ENCODE peak calls at places on chromosomes 7 and 10, in five cellular contexts. U, K, W, X and G are unnamed samples.

GRCh38 chr7:77866791-77867190 is 68.2 kb downstream of the PHTF2 start:
- DNase-seq in W (no peak), U (no peak), K (no peak), X (no peak), G (no peak)

GRCh38 chr10:115092555-115093285 is 445 bp upstream of the ATRNL1 start:
- DNase-seq in K (no peak), W (no peak), U (peak), X (peak), G (peak)

GRCh38 chr7:2030475-2031456 is 202.0 kb downstream of the MAD1L1 start:
- DNase-seq in X (no peak), K (no peak), W (no peak), U (no peak), G (no peak)

GRCh38 chr7:95246935-95247370 is 77.4 kb downstream of the PON1 start:
- DNase-seq in U (peak), K (peak), X (peak), W (peak), G (peak)

GRCh38 chr10:79490400-79491081 is 21.8 kb upstream of the EIF5AL1 start:
- DNase-seq in X (peak), U (peak), K (no peak), W (no peak), G (no peak)

GRCh38 chr10:97197030-97197500 is 11.3 kb upstream of the SLIT1 start:
- DNase-seq in U (no peak), X (no peak), W (no peak), K (no peak), G (no peak)

GRCh38 chr10:91613411-91614253 is 19.2 kb downstream of the PPP1R3C start:
- DNase-seq in K (no peak), U (no peak), W (no peak), X (no peak), G (peak)

GRCh38 chr7:7424151-7424873 is 111.4 kb downstream of the COL28A1 start:
- DNase-seq in U (peak), X (peak), W (peak), K (peak), G (peak)

GRCh38 chr10:30686706-30687105 is 57.2 kb upstream of the LYZL2 start:
- DNase-seq in K (no peak), X (no peak), W (no peak), U (no peak), G (no peak)

GRCh38 chr10:36574212-36574611 is 551.2 kb upstream of the ANKRD30A start:
- DNase-seq in K (no peak), X (no peak), W (no peak), U (no peak), G (no peak)

GRCh38 chr10:10782603-10783002 is 235.1 kb upstream of the CELF2 start:
- DNase-seq in K (no peak), X (no peak), W (no peak), U (no peak), G (no peak)

GRCh38 chr7:103637080-103637479 is 191.1 kb upstream of the SLC26A5 start:
- DNase-seq in U (no peak), X (no peak), K (no peak), W (no peak), G (no peak)

GRCh38 chr10:31618541-31619291 is 299.7 kb downstream of the ZEB1 start:
- DNase-seq in U (no peak), K (no peak), X (peak), W (no peak), G (peak)

GRCh38 chr10:46311501-46311951 is 24.7 kb downstream of the ANTXRL start:
- DNase-seq in K (no peak), X (no peak), W (peak), U (no peak), G (no peak)

GRCh38 chr10:8365935-8366911 is 311.7 kb downstream of the GATA3 start:
- DNase-seq in U (no peak), X (no peak), W (peak), K (no peak), G (no peak)

GRCh38 chr7:135791543-135792120 is 43.0 kb upstream of the FAM180A start:
- DNase-seq in U (no peak), X (no peak), W (no peak), K (no peak), G (no peak)

GRCh38 chr7:125833839-125834238 is 904.2 kb upstream of the POT1 start:
- DNase-seq in U (no peak), K (no peak), W (no peak), X (no peak), G (no peak)

GRCh38 chr7:80611779-80612178 is 26.7 kb upstream of the CD36 start:
- DNase-seq in X (no peak), K (no peak), U (no peak), W (peak), G (peak)

GRCh38 chr7:30780909-30781308 is 9.7 kb downstream of the MINDY4 start:
- DNase-seq in W (no peak), K (no peak), U (no peak), X (no peak), G (no peak)

GRCh38 chr7:151109094-151110048 is 23.1 kb downstream of the AGAP3 start:
- DNase-seq in W (no peak), U (no peak), K (no peak), X (peak), G (no peak)

GRCh38 chr7:103132995-103133688 is 15.8 kb downstream of the NAPEPLD start:
- DNase-seq in K (no peak), U (no peak), W (no peak), X (no peak), G (no peak)

GRCh38 chr7:142770720-142771352 is at the start of gene PRSS2:
- DNase-seq in X (no peak), U (no peak), K (no peak), W (no peak), G (no peak)

GRCh38 chr7:46197833-46198540 is 276.9 kb upstream of the IGFBP3 start:
- DNase-seq in U (no peak), X (no peak), K (no peak), W (no peak), G (no peak)

GRCh38 chr10:82319558-82319957 is 444.6 kb downstream of the NRG3 start:
- DNase-seq in U (no peak), X (no peak), W (no peak), K (no peak), G (no peak)

GRCh38 chr10:72803119-72803505 is 90.4 kb upstream of the OIT3 start:
- DNase-seq in W (no peak), K (no peak), U (no peak), X (no peak), G (no peak)

GRCh38 chr7:2680792-2681490 is 7.1 kb upstream of the AMZ1 start:
- DNase-seq in W (peak), K (no peak), X (peak), U (peak), G (peak)

GRCh38 chr10:62715383-62715782 is 89.1 kb upstream of the ADO start:
- DNase-seq in W (no peak), U (no peak), K (no peak), X (no peak), G (no peak)

GRCh38 chr10:21517983-21518628 is 7.4 kb downstream of the SKIDA1 start:
- DNase-seq in X (no peak), K (no peak), W (no peak), U (peak), G (peak)

GRCh38 chr7:51482976-51483375 is 166.4 kb upstream of the COBL start:
- DNase-seq in W (no peak), U (no peak), K (no peak), X (no peak), G (no peak)

GRCh38 chr7:47322731-47323130 is 259.2 kb downstream of the TNS3 start:
- DNase-seq in K (no peak), U (no peak), W (no peak), X (no peak), G (no peak)

GRCh38 chr10:118968071-118968470 is 61.4 kb upstream of the NANOS1 start:
- DNase-seq in U (no peak), W (no peak), X (no peak), K (no peak), G (no peak)

GRCh38 chr10:113019692-113020424 is 69.8 kb downstream of the TCF7L2 start:
- DNase-seq in K (no peak), W (no peak), U (peak), X (no peak), G (no peak)

GRCh38 chr10:89537361-89537760 is 2.0 kb upstream of the SLC16A12 start:
- DNase-seq in U (no peak), X (no peak), W (no peak), K (no peak), G (no peak)

GRCh38 chr7:75737856-75738603 is 711 bp downstream of the HIP1 start:
- DNase-seq in K (no peak), X (peak), W (no peak), U (peak), G (peak)

GRCh38 chr7:75739796-75740672 is 1.3 kb upstream of the HIP1 start:
- DNase-seq in U (no peak), W (no peak), K (peak), X (peak), G (no peak)

GRCh38 chr7:75740846-75741497 is 2.2 kb upstream of the HIP1 start:
- DNase-seq in U (no peak), X (no peak), K (peak), W (peak), G (peak)

GRCh38 chr7:75738604-75738974 is at the start of gene HIP1:
- DNase-seq in U (no peak), X (no peak), K (no peak), W (no peak), G (peak)

DNA sequence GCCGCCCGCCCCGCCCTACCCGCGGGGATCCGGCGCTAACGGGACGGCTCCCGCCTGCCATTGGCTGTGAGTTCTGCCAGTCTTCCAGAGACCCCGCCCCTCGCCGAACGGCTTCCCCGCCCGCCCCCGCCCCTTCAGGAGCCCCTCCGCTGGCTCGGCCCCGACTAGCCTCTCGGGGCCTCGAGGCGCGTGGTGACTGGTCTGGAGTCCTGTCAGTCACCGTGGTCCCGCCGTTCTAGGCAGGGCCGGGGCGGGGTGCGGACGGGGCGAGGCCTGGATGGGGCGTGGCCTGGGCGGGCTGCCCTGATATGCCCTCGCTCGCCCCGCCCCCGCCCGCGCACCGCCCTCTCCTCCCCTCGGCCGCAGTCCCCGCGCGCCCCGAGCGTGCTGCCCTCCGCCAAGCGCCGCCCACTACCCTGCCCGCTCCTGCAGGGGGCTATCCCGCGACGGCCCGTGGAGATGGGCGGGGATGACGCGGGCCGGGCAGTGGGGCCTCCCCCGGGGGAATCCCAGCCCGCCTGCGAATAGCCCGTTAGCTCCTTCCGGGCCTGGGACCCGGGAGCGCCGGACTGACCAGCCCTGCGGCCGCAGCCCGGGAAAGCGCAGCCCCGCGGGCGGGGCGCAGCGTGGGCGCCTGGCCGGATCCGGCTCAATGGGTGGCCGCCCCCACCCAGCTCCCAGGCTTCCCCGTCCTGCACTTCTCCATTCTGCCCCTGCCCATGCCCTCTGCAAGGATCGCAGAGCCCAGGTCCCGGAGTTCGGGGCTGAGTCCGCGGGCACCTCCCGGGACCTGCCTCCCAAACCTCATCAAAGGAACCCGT is 444 bp upstream of the HIP1 start:
- DNase-seq in X (peak), U (peak), K (peak), W (peak), G (peak)
- H3K4me3 ChIP-seq in X (peak), U (peak), K (peak), W (peak), G (peak)

DNA sequence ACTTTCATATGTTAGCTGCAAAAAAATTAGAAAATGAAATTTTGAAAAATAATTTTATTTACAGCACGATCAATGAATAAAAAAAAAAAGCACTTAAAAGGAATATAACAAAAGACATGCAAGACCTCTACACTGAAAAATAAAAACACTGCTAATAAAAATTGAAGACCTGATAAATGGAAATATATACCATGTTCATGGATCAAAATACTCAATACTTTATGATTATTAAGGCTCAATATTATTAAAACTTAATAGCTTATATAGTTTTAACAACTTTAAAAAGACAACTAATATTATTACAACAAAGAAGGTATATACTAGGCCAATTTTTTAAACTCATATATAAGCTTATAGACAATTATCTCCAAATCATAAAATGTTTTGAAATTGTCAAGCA is 143.0 kb downstream of the GFRA1 start:
- DNase-seq in W (no peak), X (no peak), U (no peak), K (no peak), G (no peak)
- H3K4me3 ChIP-seq in W (no peak), X (no peak), U (no peak), K (no peak), G (no peak)

GRCh38 chr10:124094419-124094785 is 1.0 kb upstream of the CHST15 start:
- DNase-seq in W (no peak), U (no peak), K (no peak), X (no peak), G (peak)
- H3K4me3 ChIP-seq in W (peak), U (no peak), K (no peak), X (peak), G (no peak)

GRCh38 chr10:49187950-49188761 is at the start of gene TMEM273:
- DNase-seq in K (peak), W (peak), X (peak), U (no peak), G (peak)
- H3K4me3 ChIP-seq in K (peak), W (peak), X (no peak), U (no peak), G (no peak)

DNA sequence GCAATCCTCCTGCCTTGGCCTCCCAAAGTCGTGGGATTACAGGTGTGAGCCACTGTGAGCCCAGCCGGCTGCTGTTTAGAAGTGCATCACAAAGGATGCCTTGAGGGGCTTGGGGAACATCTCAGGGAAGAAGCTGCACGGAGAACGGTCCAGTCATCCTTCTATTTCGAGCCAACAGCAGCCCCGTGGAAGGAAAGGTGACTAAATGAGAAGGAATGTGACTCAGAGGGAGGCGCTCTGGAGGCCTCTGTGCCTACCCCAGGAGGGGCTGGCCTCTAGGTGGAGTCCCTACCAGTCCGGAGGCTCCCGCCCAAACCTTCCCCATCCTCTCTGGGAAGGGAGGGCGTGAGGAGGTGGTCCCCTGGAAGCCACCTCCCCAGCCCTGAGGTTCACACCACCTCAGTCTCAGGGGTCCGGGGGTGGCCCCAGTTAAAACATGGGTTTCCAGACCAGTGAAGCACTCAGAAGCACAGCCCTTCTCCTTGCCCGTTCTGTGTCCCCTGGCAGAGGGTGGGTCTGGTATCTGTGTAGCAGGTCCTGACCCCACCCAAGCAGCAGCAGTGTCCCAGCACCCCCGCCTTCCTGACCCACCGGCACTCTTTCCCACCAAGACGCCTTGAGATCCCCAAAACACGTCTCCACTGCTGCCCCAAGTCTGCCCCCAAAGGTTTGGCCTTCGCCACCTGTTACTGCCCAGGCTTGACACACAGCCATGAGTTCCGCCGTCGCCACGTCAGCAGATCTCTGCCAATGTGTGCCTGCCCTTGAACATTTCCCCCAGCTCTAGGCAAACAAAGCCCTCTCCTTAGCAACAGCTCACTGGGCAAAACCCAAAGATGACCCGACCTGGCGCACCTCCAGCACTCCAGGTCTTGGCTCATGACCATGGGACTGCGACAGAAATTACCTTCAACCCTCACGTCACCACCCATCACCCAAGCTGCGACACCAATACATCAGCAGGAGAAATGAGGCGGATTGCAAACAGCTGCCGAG is 75.9 kb downstream of the CTBP2 start:
- DNase-seq in W (peak), X (peak), K (no peak), U (no peak), G (peak)
- H3K4me3 ChIP-seq in W (no peak), X (no peak), K (no peak), U (no peak), G (no peak)

DNA sequence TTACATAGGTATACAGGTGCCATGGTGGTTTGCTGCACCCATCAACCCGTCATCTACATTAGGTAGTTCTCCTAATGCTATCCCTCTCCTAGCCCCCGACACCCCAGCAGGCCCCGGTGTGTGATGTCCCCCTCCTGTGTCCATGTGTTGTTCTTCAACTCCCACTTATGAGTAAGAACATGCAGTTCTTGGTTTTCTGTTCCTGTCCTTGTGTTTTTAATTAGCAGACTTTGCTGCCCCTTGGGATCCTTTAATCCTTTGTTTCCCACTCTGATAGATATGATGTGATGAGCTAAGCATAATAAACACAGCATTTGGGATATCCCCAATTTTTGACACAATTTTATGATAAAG is 71.1 kb upstream of the PALS2 start:
- DNase-seq in U (no peak), K (no peak), W (no peak), X (no peak), G (no peak)
- H3K4me3 ChIP-seq in U (no peak), K (no peak), W (no peak), X (no peak), G (no peak)

DNA sequence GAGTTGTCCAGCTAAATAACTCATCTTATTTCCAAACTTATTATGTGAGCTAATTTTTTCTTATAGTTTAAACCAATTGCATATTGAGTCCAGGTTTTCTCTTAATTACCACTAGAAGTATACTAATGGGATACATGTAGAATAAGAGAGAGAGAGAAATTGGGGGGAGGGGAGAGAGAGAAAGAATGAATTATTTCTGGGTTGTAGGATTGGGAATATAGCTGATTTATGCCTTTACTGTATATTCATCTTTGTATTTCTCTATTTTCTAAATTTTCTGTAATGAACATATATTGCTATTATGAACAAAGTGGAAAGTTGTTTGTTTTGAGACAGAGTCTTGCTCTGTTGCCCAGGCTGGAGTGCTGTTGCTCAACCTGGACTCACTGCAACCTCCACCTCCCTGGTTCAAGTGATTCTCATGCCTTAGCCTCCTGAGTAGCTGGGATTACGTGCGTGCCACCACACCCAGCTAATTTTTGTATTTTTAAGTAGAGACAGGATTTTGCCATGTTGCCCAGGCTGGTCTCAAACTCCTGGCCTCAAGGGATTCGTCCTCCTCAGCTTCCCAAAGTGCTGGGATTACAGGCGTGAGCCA is 26.1 kb upstream of the ITGB1 start:
- DNase-seq in W (no peak), U (no peak), X (no peak), K (no peak), G (no peak)
- H3K4me3 ChIP-seq in W (no peak), U (no peak), X (no peak), K (no peak), G (no peak)